ENCODE peak calls at places on chromosomes 3 and 15, in five cellular contexts. X is IMR-90, K is H1, G is H9, P is mesenchymal stem cell. L is an unnamed sample.

GRCh38 chr3:37086918-37087317 is 87.5 kb downstream of the LRRFIP2 start:
- DNase-seq in X (no peak), K (no peak), G (no peak), P (no peak), L (no peak)

GRCh38 chr15:69059170-69059943 is 44.9 kb downstream of the NOX5 start:
- DNase-seq in X (peak; percentile 81), K (peak; percentile 73), G (peak; percentile 87), P (peak; percentile 87), L (peak; percentile 92)

GRCh38 chr3:11996500-11996899 is 7.7 kb upstream of the SYN2 start:
- DNase-seq in X (no peak), K (no peak), G (no peak), P (no peak), L (no peak)

GRCh38 chr3:119420196-119420595 is 43.2 kb downstream of the TMEM39A start:
- DNase-seq in X (no peak), K (no peak), G (peak; percentile 34), P (no peak), L (no peak)

GRCh38 chr15:47553933-47554332 is 163.4 kb upstream of the SEMA6D start:
- DNase-seq in X (no peak), K (no peak), G (no peak), P (no peak), L (no peak)

GRCh38 chr3:57221883-57222282 is 5.6 kb upstream of the APPL1 start:
- DNase-seq in X (peak; percentile 28), K (no peak), G (no peak), P (peak; percentile 54), L (no peak)

GRCh38 chr15:48925714-48926223 is 38.0 kb downstream of the SHC4 start:
- DNase-seq in X (peak; percentile 97), K (no peak), G (no peak), P (peak; percentile 93), L (no peak)

GRCh38 chr3:187822402-187822801 is 77.1 kb upstream of the BCL6 start:
- DNase-seq in X (no peak), K (no peak), G (no peak), P (no peak), L (no peak)

GRCh38 chr3:190585771-190586630 is 72.1 kb downstream of the IL1RAP start:
- DNase-seq in X (peak; percentile 95), K (peak; percentile 43), G (peak; percentile 58), P (peak; percentile 97), L (peak; percentile 24)

GRCh38 chr3:122353901-122354401 is 28.9 kb downstream of the CSTA start:
- DNase-seq in X (no peak), K (no peak), G (no peak), P (no peak), L (no peak)

GRCh38 chr3:193040836-193041672 is 123.4 kb upstream of the MB21D2 start:
- DNase-seq in X (peak; percentile 60), K (no peak), G (no peak), P (peak; percentile 71), L (peak; percentile 11)

GRCh38 chr3:17111556-17111955 is 226.8 kb downstream of the PLCL2 start:
- DNase-seq in X (peak; percentile 31), K (no peak), G (no peak), P (peak; percentile 45), L (no peak)

GRCh38 chr15:100878601-100879000 is 1.0 kb upstream of the ALDH1A3 start:
- DNase-seq in X (no peak), K (no peak), G (peak; percentile 57), P (no peak), L (peak; percentile 53)

GRCh38 chr3:115217678-115218451 is 70.8 kb upstream of the ZBTB20 start:
- DNase-seq in X (peak; percentile 71), K (peak; percentile 25), G (no peak), P (peak; percentile 64), L (peak; percentile 39)

GRCh38 chr15:71312194-71312708 is 197.0 kb downstream of the THSD4 start:
- DNase-seq in X (no peak), K (no peak), G (no peak), P (no peak), L (no peak)

GRCh38 chr3:20608054-20608738 is 422.2 kb upstream of the SGO1 start:
- DNase-seq in X (no peak), K (no peak), G (no peak), P (no peak), L (no peak)

GRCh38 chr3:58798312-58798711 is 131.7 kb upstream of the FAM3D start:
- DNase-seq in X (no peak), K (no peak), G (no peak), P (no peak), L (no peak)

GRCh38 chr3:196499061-196499460 is 4.5 kb downstream of the RNF168 start:
- DNase-seq in X (peak; percentile 32), K (no peak), G (no peak), P (peak; percentile 75), L (no peak)

GRCh38 chr3:10289785-10290355 is 2.9 kb downstream of the GHRL start:
- DNase-seq in X (no peak), K (no peak), G (no peak), P (no peak), L (no peak)

GRCh38 chr3:124669470-124669869 is 60.8 kb upstream of the UMPS start:
- DNase-seq in X (peak; percentile 89), K (no peak), G (no peak), P (peak; percentile 5), L (no peak)

GRCh38 chr3:54897028-54897711 is 30.7 kb downstream of the LRTM1 start:
- DNase-seq in X (peak; percentile 86), K (no peak), G (no peak), P (peak; percentile 46), L (no peak)

DNA sequence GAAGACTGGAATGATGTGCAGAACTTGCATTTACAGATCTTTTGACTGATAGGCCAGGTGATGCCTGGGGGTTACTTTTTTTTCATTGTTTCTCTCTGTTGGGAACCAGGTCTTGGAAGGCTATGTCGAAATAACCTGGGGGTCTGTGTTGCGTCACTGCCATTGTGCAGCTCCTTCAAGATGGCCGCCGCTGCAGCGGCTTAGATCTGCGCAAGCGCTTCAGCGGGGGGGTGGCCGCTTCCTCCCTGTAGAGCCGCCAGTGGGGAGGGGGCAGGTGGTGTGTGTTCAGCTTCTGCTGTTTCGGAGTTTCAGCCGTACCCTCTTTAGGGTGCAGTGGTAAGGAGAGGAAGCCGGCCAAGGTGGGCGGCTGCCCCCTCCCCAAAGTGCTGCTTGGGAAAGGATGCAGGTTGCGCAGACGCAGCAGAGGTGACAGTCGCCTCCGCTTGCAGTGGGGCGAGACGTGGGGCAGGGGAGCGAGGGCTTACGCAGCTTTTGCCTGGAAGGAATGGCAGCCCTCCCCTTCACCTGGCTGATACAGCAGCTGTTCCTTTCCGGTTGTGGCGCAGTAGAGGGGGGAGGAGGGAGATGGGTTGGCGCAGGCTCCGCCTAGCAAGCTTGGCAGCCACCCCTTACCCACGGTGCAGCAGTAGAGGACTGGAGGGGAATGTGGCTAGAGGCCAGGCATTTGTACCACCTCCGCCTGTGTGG is 1.5 kb downstream of the SNRPN start:
- DNase-seq in X (peak; percentile 74), K (peak; percentile 39), G (peak; percentile 79), P (peak; percentile 83), L (peak; percentile 67)
- H2AFZ ChIP-seq in X (peak overlapping the region; percentile 95), K (no peak overlapping the region), G (no peak overlapping the region), P (peak overlapping the region; percentile 33), L (peak overlapping the region; percentile 69)

DNA sequence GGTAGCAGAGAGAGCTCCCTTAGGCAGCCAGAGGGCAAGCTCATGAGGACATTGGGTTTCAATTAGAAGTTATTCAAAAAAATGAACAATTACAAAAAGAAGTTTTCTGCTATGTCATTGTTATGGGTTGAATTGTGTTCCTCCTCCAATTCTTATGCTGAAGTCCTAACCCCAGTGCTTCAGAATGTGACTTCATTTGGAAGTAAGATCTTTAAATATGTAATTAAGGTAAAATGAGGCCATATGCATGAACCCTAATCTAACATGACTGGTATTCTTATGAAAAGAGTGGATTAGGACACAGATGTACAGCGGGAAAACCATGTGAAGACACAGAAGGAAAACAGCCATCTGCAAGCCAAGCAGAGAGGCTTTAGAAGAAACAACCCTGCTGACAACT is 929.5 kb downstream of the EPHA3 start:
- DNase-seq in X (no peak), K (no peak), G (no peak), P (no peak), L (no peak)
- H2BK15ac ChIP-seq in X (no peak overlapping the region), K (no peak overlapping the region), G (peak overlapping the region; percentile 48), P (no peak overlapping the region), L (no peak overlapping the region)

GRCh38 chr15:74933573-74933972 is 4.3 kb downstream of the COX5A start:
- DNase-seq in X (no peak), K (no peak), G (no peak), P (no peak), L (no peak)

GRCh38 chr15:74937602-74938371 is at the start of gene COX5A:
- DNase-seq in X (peak; percentile 96), K (peak; percentile 87), G (peak; percentile 96), P (peak; percentile 94), L (peak; percentile 84)

GRCh38 chr15:74937226-74937601 is 659 bp downstream of the COX5A start:
- DNase-seq in X (no peak), K (no peak), G (no peak), P (no peak), L (no peak)
- H3K4ac ChIP-seq in X (peak overlapping the region; percentile 1), K (peak overlapping the region; percentile 94), G (no peak overlapping the region), P (peak overlapping the region; percentile 93), L (no peak overlapping the region)

DNA sequence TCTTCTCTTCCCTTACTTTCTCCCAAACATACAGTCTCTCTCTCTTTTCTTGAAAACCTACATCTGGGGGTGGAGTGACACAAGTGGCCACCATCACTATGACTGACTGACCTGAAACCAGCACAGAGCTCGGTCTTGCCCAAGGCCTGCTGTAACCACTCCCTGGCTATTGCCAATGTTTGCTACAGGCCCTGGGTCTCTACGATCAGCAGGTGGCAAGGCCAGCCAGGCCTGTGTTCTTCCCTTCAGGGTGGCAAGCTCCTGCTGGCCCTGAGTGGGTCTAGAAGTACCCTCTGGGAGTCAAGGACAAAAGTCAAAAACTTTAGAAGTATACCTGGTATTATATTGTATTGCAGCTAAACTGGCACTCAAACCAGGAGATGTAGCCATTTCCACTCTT is 140.9 kb upstream of the TGFBR2 start:
- DNase-seq in X (no peak), K (no peak), G (no peak), P (no peak), L (no peak)
- H2AFZ ChIP-seq in X (no peak overlapping the region), K (no peak overlapping the region), G (no peak overlapping the region), P (no peak overlapping the region), L (no peak overlapping the region)

L was measured in neuronal stem cell.